ENCODE peak calls at places on chromosome 13, in eight cellular contexts. One of them, this sample, is unnamed.

GRCh38 chr13:52845766-52846566 is 2.5 kb downstream of the PCDH8 start:
- DNase-seq in brain microvascular endothelial cell: no peak
- DNase-seq in HEK293T: peak; percentile 60
- DNase-seq in hippocampal formation: no peak
- DNase-seq in HT1080: no peak
- DNase-seq in stimulated activated CD4-positive, alpha-beta T cell treated with anti-CD3 and anti-CD28 coated beads, Interleukin-4, amount 100 ng/mL, for 1 hour: no peak
- DNase-seq in activated CD4-positive, alpha-beta T cell treated with anti-CD3 and anti-CD28 coated beads for 4 hours: no peak
- DNase-seq in choroid plexus epithelial cell: peak; percentile 4
- DNase-seq in this sample: peak; percentile 69

GRCh38 chr13:63435668-63436275 is 2020.1 kb upstream of the PCDH20 start:
- DNase-seq in brain microvascular endothelial cell: peak; percentile 99
- DNase-seq in HEK293T: no peak
- DNase-seq in hippocampal formation: no peak
- DNase-seq in HT1080: peak; percentile 97
- DNase-seq in stimulated activated CD4-positive, alpha-beta T cell treated with anti-CD3 and anti-CD28 coated beads, Interleukin-4, amount 100 ng/mL, for 1 hour: no peak
- DNase-seq in activated CD4-positive, alpha-beta T cell treated with anti-CD3 and anti-CD28 coated beads for 4 hours: no peak
- DNase-seq in choroid plexus epithelial cell: peak; percentile 100
- DNase-seq in this sample: no peak

GRCh38 chr13:41268764-41269163 is 5.4 kb upstream of the MTRF1 start:
- DNase-seq in brain microvascular endothelial cell: peak; percentile 5
- DNase-seq in HEK293T: no peak
- DNase-seq in hippocampal formation: no peak
- DNase-seq in HT1080: peak; percentile 17
- DNase-seq in stimulated activated CD4-positive, alpha-beta T cell treated with anti-CD3 and anti-CD28 coated beads, Interleukin-4, amount 100 ng/mL, for 1 hour: no peak
- DNase-seq in activated CD4-positive, alpha-beta T cell treated with anti-CD3 and anti-CD28 coated beads for 4 hours: no peak
- DNase-seq in choroid plexus epithelial cell: peak; percentile 24
- DNase-seq in this sample: no peak

GRCh38 chr13:40187324-40187795 is 479.1 kb downstream of the FOXO1 start:
- DNase-seq in brain microvascular endothelial cell: no peak
- DNase-seq in HEK293T: peak; percentile 20
- DNase-seq in hippocampal formation: no peak
- DNase-seq in HT1080: no peak
- DNase-seq in stimulated activated CD4-positive, alpha-beta T cell treated with anti-CD3 and anti-CD28 coated beads, Interleukin-4, amount 100 ng/mL, for 1 hour: peak; percentile 50
- DNase-seq in activated CD4-positive, alpha-beta T cell treated with anti-CD3 and anti-CD28 coated beads for 4 hours: peak; percentile 71
- DNase-seq in choroid plexus epithelial cell: no peak
- DNase-seq in this sample: no peak

GRCh38 chr13:32225494-32225931 is 89.7 kb downstream of the ZAR1L start:
- DNase-seq in brain microvascular endothelial cell: peak; percentile 31
- DNase-seq in HEK293T: no peak
- DNase-seq in hippocampal formation: no peak
- DNase-seq in HT1080: no peak
- DNase-seq in stimulated activated CD4-positive, alpha-beta T cell treated with anti-CD3 and anti-CD28 coated beads, Interleukin-4, amount 100 ng/mL, for 1 hour: no peak
- DNase-seq in activated CD4-positive, alpha-beta T cell treated with anti-CD3 and anti-CD28 coated beads for 4 hours: no peak
- DNase-seq in choroid plexus epithelial cell: peak; percentile 87
- DNase-seq in this sample: no peak

GRCh38 chr13:102569488-102569887 is 27.3 kb upstream of the TPP2 start:
- DNase-seq in brain microvascular endothelial cell: peak; percentile 9
- DNase-seq in HEK293T: no peak
- DNase-seq in hippocampal formation: no peak
- DNase-seq in HT1080: no peak
- DNase-seq in stimulated activated CD4-positive, alpha-beta T cell treated with anti-CD3 and anti-CD28 coated beads, Interleukin-4, amount 100 ng/mL, for 1 hour: no peak
- DNase-seq in activated CD4-positive, alpha-beta T cell treated with anti-CD3 and anti-CD28 coated beads for 4 hours: no peak
- DNase-seq in choroid plexus epithelial cell: peak; percentile 63
- DNase-seq in this sample: no peak

GRCh38 chr13:51621597-51621996 is 37.3 kb downstream of the WDFY2 start:
- DNase-seq in brain microvascular endothelial cell: no peak
- DNase-seq in HEK293T: no peak
- DNase-seq in hippocampal formation: no peak
- DNase-seq in HT1080: no peak
- DNase-seq in stimulated activated CD4-positive, alpha-beta T cell treated with anti-CD3 and anti-CD28 coated beads, Interleukin-4, amount 100 ng/mL, for 1 hour: no peak
- DNase-seq in activated CD4-positive, alpha-beta T cell treated with anti-CD3 and anti-CD28 coated beads for 4 hours: no peak
- DNase-seq in choroid plexus epithelial cell: no peak
- DNase-seq in this sample: no peak

GRCh38 chr13:113366031-113366588 is 2.2 kb upstream of the GRTP1 start:
- DNase-seq in brain microvascular endothelial cell: no peak
- DNase-seq in HEK293T: no peak
- DNase-seq in hippocampal formation: no peak
- DNase-seq in HT1080: no peak
- DNase-seq in stimulated activated CD4-positive, alpha-beta T cell treated with anti-CD3 and anti-CD28 coated beads, Interleukin-4, amount 100 ng/mL, for 1 hour: no peak
- DNase-seq in activated CD4-positive, alpha-beta T cell treated with anti-CD3 and anti-CD28 coated beads for 4 hours: no peak
- DNase-seq in choroid plexus epithelial cell: no peak
- DNase-seq in this sample: no peak

GRCh38 chr13:49690133-49690989 is 925 bp downstream of the EBPL start:
- DNase-seq in brain microvascular endothelial cell: peak; percentile 71
- DNase-seq in HEK293T: peak; percentile 38
- DNase-seq in hippocampal formation: no peak
- DNase-seq in HT1080: no peak
- DNase-seq in stimulated activated CD4-positive, alpha-beta T cell treated with anti-CD3 and anti-CD28 coated beads, Interleukin-4, amount 100 ng/mL, for 1 hour: no peak
- DNase-seq in activated CD4-positive, alpha-beta T cell treated with anti-CD3 and anti-CD28 coated beads for 4 hours: no peak
- DNase-seq in choroid plexus epithelial cell: peak; percentile 73
- DNase-seq in this sample: no peak

GRCh38 chr13:110308377-110309158 is 1.5 kb downstream of the COL4A2 start:
- DNase-seq in brain microvascular endothelial cell: no peak
- DNase-seq in HEK293T: no peak
- DNase-seq in hippocampal formation: no peak
- DNase-seq in HT1080: peak; percentile 58
- DNase-seq in stimulated activated CD4-positive, alpha-beta T cell treated with anti-CD3 and anti-CD28 coated beads, Interleukin-4, amount 100 ng/mL, for 1 hour: no peak
- DNase-seq in activated CD4-positive, alpha-beta T cell treated with anti-CD3 and anti-CD28 coated beads for 4 hours: no peak
- DNase-seq in choroid plexus epithelial cell: peak; percentile 68
- DNase-seq in this sample: no peak

GRCh38 chr13:73063166-73063565 is 4.4 kb downstream of the KLF5 start:
- DNase-seq in brain microvascular endothelial cell: no peak
- DNase-seq in HEK293T: no peak
- DNase-seq in hippocampal formation: no peak
- DNase-seq in HT1080: no peak
- DNase-seq in stimulated activated CD4-positive, alpha-beta T cell treated with anti-CD3 and anti-CD28 coated beads, Interleukin-4, amount 100 ng/mL, for 1 hour: no peak
- DNase-seq in activated CD4-positive, alpha-beta T cell treated with anti-CD3 and anti-CD28 coated beads for 4 hours: no peak
- DNase-seq in choroid plexus epithelial cell: no peak
- DNase-seq in this sample: no peak

GRCh38 chr13:102233566-102234208 is 168.2 kb downstream of the FGF14 start:
- DNase-seq in brain microvascular endothelial cell: no peak
- DNase-seq in HEK293T: no peak
- DNase-seq in hippocampal formation: no peak
- DNase-seq in HT1080: no peak
- DNase-seq in stimulated activated CD4-positive, alpha-beta T cell treated with anti-CD3 and anti-CD28 coated beads, Interleukin-4, amount 100 ng/mL, for 1 hour: no peak
- DNase-seq in activated CD4-positive, alpha-beta T cell treated with anti-CD3 and anti-CD28 coated beads for 4 hours: no peak
- DNase-seq in choroid plexus epithelial cell: peak; percentile 2
- DNase-seq in this sample: peak; percentile 26

GRCh38 chr13:29260684-29261083 is 334.8 kb downstream of the SLC7A1 start:
- DNase-seq in brain microvascular endothelial cell: no peak
- DNase-seq in HEK293T: no peak
- DNase-seq in hippocampal formation: no peak
- DNase-seq in HT1080: peak; percentile 4
- DNase-seq in stimulated activated CD4-positive, alpha-beta T cell treated with anti-CD3 and anti-CD28 coated beads, Interleukin-4, amount 100 ng/mL, for 1 hour: no peak
- DNase-seq in activated CD4-positive, alpha-beta T cell treated with anti-CD3 and anti-CD28 coated beads for 4 hours: no peak
- DNase-seq in choroid plexus epithelial cell: peak; percentile 13
- DNase-seq in this sample: no peak

GRCh38 chr13:75723927-75724326 is 87.8 kb downstream of the LMO7 start:
- DNase-seq in brain microvascular endothelial cell: no peak
- DNase-seq in HEK293T: no peak
- DNase-seq in hippocampal formation: no peak
- DNase-seq in HT1080: no peak
- DNase-seq in stimulated activated CD4-positive, alpha-beta T cell treated with anti-CD3 and anti-CD28 coated beads, Interleukin-4, amount 100 ng/mL, for 1 hour: no peak
- DNase-seq in activated CD4-positive, alpha-beta T cell treated with anti-CD3 and anti-CD28 coated beads for 4 hours: no peak
- DNase-seq in choroid plexus epithelial cell: no peak
- DNase-seq in this sample: no peak

GRCh38 chr13:28034256-28034655 is 45.8 kb upstream of the URAD start:
- DNase-seq in brain microvascular endothelial cell: no peak
- DNase-seq in HEK293T: no peak
- DNase-seq in hippocampal formation: no peak
- DNase-seq in HT1080: no peak
- DNase-seq in stimulated activated CD4-positive, alpha-beta T cell treated with anti-CD3 and anti-CD28 coated beads, Interleukin-4, amount 100 ng/mL, for 1 hour: no peak
- DNase-seq in activated CD4-positive, alpha-beta T cell treated with anti-CD3 and anti-CD28 coated beads for 4 hours: no peak
- DNase-seq in choroid plexus epithelial cell: no peak
- DNase-seq in this sample: no peak

GRCh38 chr13:36088001-36088400 is 43.2 kb downstream of the DCLK1 start:
- DNase-seq in brain microvascular endothelial cell: no peak
- DNase-seq in HEK293T: no peak
- DNase-seq in hippocampal formation: no peak
- DNase-seq in HT1080: peak; percentile 22
- DNase-seq in stimulated activated CD4-positive, alpha-beta T cell treated with anti-CD3 and anti-CD28 coated beads, Interleukin-4, amount 100 ng/mL, for 1 hour: no peak
- DNase-seq in activated CD4-positive, alpha-beta T cell treated with anti-CD3 and anti-CD28 coated beads for 4 hours: no peak
- DNase-seq in choroid plexus epithelial cell: no peak
- DNase-seq in this sample: peak; percentile 8

GRCh38 chr13:97229699-97230098 is 7.6 kb downstream of the MBNL2 start:
- DNase-seq in brain microvascular endothelial cell: no peak
- DNase-seq in HEK293T: no peak
- DNase-seq in hippocampal formation: no peak
- DNase-seq in HT1080: no peak
- DNase-seq in stimulated activated CD4-positive, alpha-beta T cell treated with anti-CD3 and anti-CD28 coated beads, Interleukin-4, amount 100 ng/mL, for 1 hour: no peak
- DNase-seq in activated CD4-positive, alpha-beta T cell treated with anti-CD3 and anti-CD28 coated beads for 4 hours: no peak
- DNase-seq in choroid plexus epithelial cell: no peak
- DNase-seq in this sample: no peak

GRCh38 chr13:78601886-78602560 is 1.3 kb downstream of the POU4F1 start:
- DNase-seq in brain microvascular endothelial cell: no peak
- DNase-seq in HEK293T: no peak
- DNase-seq in hippocampal formation: no peak
- DNase-seq in HT1080: no peak
- DNase-seq in stimulated activated CD4-positive, alpha-beta T cell treated with anti-CD3 and anti-CD28 coated beads, Interleukin-4, amount 100 ng/mL, for 1 hour: no peak
- DNase-seq in activated CD4-positive, alpha-beta T cell treated with anti-CD3 and anti-CD28 coated beads for 4 hours: no peak
- DNase-seq in choroid plexus epithelial cell: no peak
- DNase-seq in this sample: no peak

GRCh38 chr13:26050568-26051230 is 1.1 kb downstream of the SHISA2 start:
- DNase-seq in brain microvascular endothelial cell: no peak
- DNase-seq in HEK293T: peak; percentile 23
- DNase-seq in hippocampal formation: peak; percentile 61
- DNase-seq in HT1080: no peak
- DNase-seq in stimulated activated CD4-positive, alpha-beta T cell treated with anti-CD3 and anti-CD28 coated beads, Interleukin-4, amount 100 ng/mL, for 1 hour: peak; percentile 13
- DNase-seq in activated CD4-positive, alpha-beta T cell treated with anti-CD3 and anti-CD28 coated beads for 4 hours: no peak
- DNase-seq in choroid plexus epithelial cell: peak; percentile 47
- DNase-seq in this sample: peak; percentile 40